ENCODE peak calls at places on chromosomes 3 and 15, in six cellular contexts. One of them, this sample, is unnamed.

GRCh38 chr15:101357333-101357732 is 62.3 kb upstream of the SNRPA1 start:
- DNase-seq in GM12891: no peak
- DNase-seq in IMR-90: no peak
- DNase-seq in ovary: no peak
- DNase-seq in heart left ventricle: no peak
- DNase-seq in stomach: peak; percentile 85
- DNase-seq in this sample: no peak

GRCh38 chr3:49648354-49649057 is 25.6 kb upstream of the APEH start:
- DNase-seq in IMR-90: no peak
- DNase-seq in heart left ventricle: no peak
- DNase-seq in stomach: no peak
- DNase-seq in ovary: no peak
- DNase-seq in GM12891: no peak
- DNase-seq in this sample: no peak

GRCh38 chr3:56799251-56799882 is 2.4 kb downstream of the ARHGEF3 start:
- DNase-seq in ovary: no peak
- DNase-seq in IMR-90: peak; percentile 63
- DNase-seq in heart left ventricle: no peak
- DNase-seq in GM12891: no peak
- DNase-seq in stomach: no peak
- DNase-seq in this sample: peak; percentile 30

GRCh38 chr3:38616658-38617057 is 32.8 kb downstream of the SCN5A start:
- DNase-seq in heart left ventricle: no peak
- DNase-seq in IMR-90: no peak
- DNase-seq in ovary: no peak
- DNase-seq in stomach: no peak
- DNase-seq in GM12891: no peak
- DNase-seq in this sample: no peak

GRCh38 chr15:44738340-44738984 is 2.1 kb downstream of the TRIM69 start:
- DNase-seq in IMR-90: peak; percentile 65
- DNase-seq in stomach: no peak
- DNase-seq in ovary: no peak
- DNase-seq in GM12891: no peak
- DNase-seq in heart left ventricle: no peak
- DNase-seq in this sample: peak; percentile 17

GRCh38 chr3:12946661-12947316 is 105.4 kb upstream of the RPL32 start:
- DNase-seq in ovary: no peak
- DNase-seq in heart left ventricle: no peak
- DNase-seq in stomach: no peak
- DNase-seq in IMR-90: no peak
- DNase-seq in GM12891: no peak
- DNase-seq in this sample: no peak

GRCh38 chr15:92932946-92933649 is 33.0 kb downstream of the CHD2 start:
- DNase-seq in stomach: no peak
- DNase-seq in GM12891: no peak
- DNase-seq in heart left ventricle: no peak
- DNase-seq in ovary: no peak
- DNase-seq in IMR-90: no peak
- DNase-seq in this sample: no peak

GRCh38 chr3:40878464-40878905 is 320.8 kb upstream of the CTNNB1 start:
- DNase-seq in GM12891: no peak
- DNase-seq in ovary: no peak
- DNase-seq in IMR-90: no peak
- DNase-seq in heart left ventricle: no peak
- DNase-seq in stomach: no peak
- DNase-seq in this sample: no peak

GRCh38 chr15:44735482-44736260 is 657 bp upstream of the TRIM69 start:
- DNase-seq in stomach: no peak
- DNase-seq in GM12891: no peak
- DNase-seq in IMR-90: peak; percentile 16
- DNase-seq in ovary: peak; percentile 66
- DNase-seq in heart left ventricle: no peak
- DNase-seq in this sample: no peak

GRCh38 chr3:127497166-127497565 is 93.4 kb downstream of the TPRA1 start:
- DNase-seq in stomach: no peak
- DNase-seq in IMR-90: no peak
- DNase-seq in heart left ventricle: no peak
- DNase-seq in GM12891: no peak
- DNase-seq in ovary: no peak
- DNase-seq in this sample: no peak

GRCh38 chr3:46517016-46517770 is 19.4 kb downstream of the RTP3 start:
- DNase-seq in GM12891: no peak
- DNase-seq in stomach: no peak
- DNase-seq in heart left ventricle: no peak
- DNase-seq in ovary: no peak
- DNase-seq in IMR-90: peak; percentile 86
- DNase-seq in this sample: peak; percentile 59

GRCh38 chr15:47374222-47374621 is 343.1 kb upstream of the SEMA6D start:
- DNase-seq in ovary: no peak
- DNase-seq in heart left ventricle: no peak
- DNase-seq in GM12891: no peak
- DNase-seq in IMR-90: peak; percentile 42
- DNase-seq in stomach: no peak
- DNase-seq in this sample: no peak

GRCh38 chr3:188559856-188560255 is 405.9 kb downstream of the LPP start:
- DNase-seq in stomach: no peak
- DNase-seq in GM12891: no peak
- DNase-seq in ovary: no peak
- DNase-seq in IMR-90: no peak
- DNase-seq in heart left ventricle: no peak
- DNase-seq in this sample: no peak

GRCh38 chr3:24678441-24678865 is 183.8 kb upstream of the THRB start:
- DNase-seq in stomach: no peak
- DNase-seq in ovary: no peak
- DNase-seq in IMR-90: peak; percentile 74
- DNase-seq in heart left ventricle: no peak
- DNase-seq in GM12891: no peak
- DNase-seq in this sample: peak; percentile 12

GRCh38 chr3:45509038-45509767 is 85.3 kb upstream of the LIMD1 start:
- DNase-seq in stomach: no peak
- DNase-seq in heart left ventricle: no peak
- DNase-seq in GM12891: no peak
- DNase-seq in IMR-90: peak; percentile 99
- DNase-seq in ovary: no peak
- DNase-seq in this sample: peak; percentile 76

GRCh38 chr3:13624021-13624420 is 75.1 kb downstream of the FBLN2 start:
- DNase-seq in ovary: no peak
- DNase-seq in stomach: no peak
- DNase-seq in IMR-90: no peak
- DNase-seq in GM12891: no peak
- DNase-seq in heart left ventricle: no peak
- DNase-seq in this sample: no peak

GRCh38 chr3:43893721-43894120 is 203.0 kb downstream of the ABHD5 start:
- DNase-seq in ovary: no peak
- DNase-seq in GM12891: no peak
- DNase-seq in IMR-90: no peak
- DNase-seq in heart left ventricle: no peak
- DNase-seq in stomach: no peak
- DNase-seq in this sample: no peak

GRCh38 chr3:105979961-105980360 is 111.1 kb upstream of the CBLB start:
- DNase-seq in stomach: no peak
- DNase-seq in ovary: no peak
- DNase-seq in IMR-90: peak; percentile 59
- DNase-seq in GM12891: no peak
- DNase-seq in heart left ventricle: no peak
- DNase-seq in this sample: no peak

GRCh38 chr3:105982207-105982606 is 113.4 kb upstream of the CBLB start:
- DNase-seq in IMR-90: no peak
- DNase-seq in GM12891: no peak
- DNase-seq in stomach: no peak
- DNase-seq in ovary: no peak
- DNase-seq in heart left ventricle: no peak
- DNase-seq in this sample: no peak

GRCh38 chr3:105988540-105988939 is 119.7 kb upstream of the CBLB start:
- DNase-seq in heart left ventricle: no peak
- DNase-seq in ovary: no peak
- DNase-seq in IMR-90: no peak
- DNase-seq in GM12891: no peak
- DNase-seq in stomach: no peak
- DNase-seq in this sample: no peak

GRCh38 chr3:105987809-105988208 is 119.0 kb upstream of the CBLB start:
- DNase-seq in heart left ventricle: no peak
- DNase-seq in stomach: no peak
- DNase-seq in GM12891: no peak
- DNase-seq in ovary: no peak
- DNase-seq in IMR-90: no peak
- DNase-seq in this sample: no peak

GRCh38 chr3:105984837-105985236 is 116.0 kb upstream of the CBLB start:
- DNase-seq in GM12891: no peak
- DNase-seq in stomach: no peak
- DNase-seq in IMR-90: peak; percentile 34
- DNase-seq in ovary: no peak
- DNase-seq in heart left ventricle: no peak
- DNase-seq in this sample: no peak
- TF ChIP-seq POLR2A in GM12891: no peak
- TF ChIP-seq POLR2A in stomach: no peak
- TF ChIP-seq POLR2A in IMR-90: no peak
- TF ChIP-seq POLR2A in ovary: no peak
- TF ChIP-seq POLR2A in heart left ventricle: no peak
- TF ChIP-seq POLR2A in this sample: no peak

DNA sequence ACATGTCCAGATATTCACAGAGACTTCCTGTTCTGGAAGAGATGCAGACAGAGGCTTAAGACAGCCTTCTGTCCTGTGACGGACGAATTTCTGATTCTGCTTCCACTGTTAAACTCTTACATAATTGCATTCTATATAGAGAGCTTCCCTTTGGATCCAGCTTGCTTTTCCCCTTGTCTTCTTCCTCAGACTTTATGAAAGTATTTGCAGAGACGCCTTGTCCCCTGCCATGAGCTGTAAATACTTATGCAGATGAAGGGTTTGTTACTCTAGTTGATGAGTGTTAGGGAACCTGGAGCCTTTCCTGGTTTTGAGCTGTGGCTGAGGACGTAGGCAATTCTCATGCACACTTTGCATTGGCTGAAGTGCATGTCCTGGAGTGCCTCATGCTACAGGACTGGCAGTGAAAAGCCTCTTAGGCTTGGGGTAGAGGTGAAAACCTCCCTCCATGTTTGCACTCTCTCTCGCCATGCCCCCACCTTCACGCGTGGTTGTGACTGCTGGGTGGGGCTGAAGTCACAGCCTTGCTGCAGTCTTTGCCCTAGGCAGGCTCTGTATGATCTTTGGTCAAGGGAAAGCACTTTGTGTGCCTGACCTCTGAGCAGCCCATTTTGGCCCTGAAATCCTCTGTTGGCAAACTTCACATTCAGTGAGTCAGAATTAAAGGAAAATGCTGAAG is 286.6 kb downstream of the PTPRG start:
- DNase-seq in IMR-90: no peak
- DNase-seq in stomach: peak; percentile 27
- DNase-seq in ovary: peak; percentile 69
- DNase-seq in heart left ventricle: peak; percentile 60
- DNase-seq in GM12891: no peak
- DNase-seq in this sample: no peak
- TF ChIP-seq POLR2A in IMR-90: no peak
- TF ChIP-seq POLR2A in stomach: no peak
- TF ChIP-seq POLR2A in ovary: no peak
- TF ChIP-seq POLR2A in heart left ventricle: no peak
- TF ChIP-seq POLR2A in GM12891: no peak
- TF ChIP-seq POLR2A in this sample: no peak

GRCh38 chr15:85579011-85579701 is 198.8 kb downstream of the AKAP13 start:
- DNase-seq in GM12891: no peak
- DNase-seq in heart left ventricle: peak; percentile 32
- DNase-seq in IMR-90: no peak
- DNase-seq in ovary: no peak
- DNase-seq in stomach: peak; percentile 77
- DNase-seq in this sample: no peak
- TF ChIP-seq POLR2A in GM12891: no peak
- TF ChIP-seq POLR2A in heart left ventricle: no peak
- TF ChIP-seq POLR2A in IMR-90: no peak
- TF ChIP-seq POLR2A in ovary: no peak
- TF ChIP-seq POLR2A in stomach: no peak
- TF ChIP-seq POLR2A in this sample: no peak

DNA sequence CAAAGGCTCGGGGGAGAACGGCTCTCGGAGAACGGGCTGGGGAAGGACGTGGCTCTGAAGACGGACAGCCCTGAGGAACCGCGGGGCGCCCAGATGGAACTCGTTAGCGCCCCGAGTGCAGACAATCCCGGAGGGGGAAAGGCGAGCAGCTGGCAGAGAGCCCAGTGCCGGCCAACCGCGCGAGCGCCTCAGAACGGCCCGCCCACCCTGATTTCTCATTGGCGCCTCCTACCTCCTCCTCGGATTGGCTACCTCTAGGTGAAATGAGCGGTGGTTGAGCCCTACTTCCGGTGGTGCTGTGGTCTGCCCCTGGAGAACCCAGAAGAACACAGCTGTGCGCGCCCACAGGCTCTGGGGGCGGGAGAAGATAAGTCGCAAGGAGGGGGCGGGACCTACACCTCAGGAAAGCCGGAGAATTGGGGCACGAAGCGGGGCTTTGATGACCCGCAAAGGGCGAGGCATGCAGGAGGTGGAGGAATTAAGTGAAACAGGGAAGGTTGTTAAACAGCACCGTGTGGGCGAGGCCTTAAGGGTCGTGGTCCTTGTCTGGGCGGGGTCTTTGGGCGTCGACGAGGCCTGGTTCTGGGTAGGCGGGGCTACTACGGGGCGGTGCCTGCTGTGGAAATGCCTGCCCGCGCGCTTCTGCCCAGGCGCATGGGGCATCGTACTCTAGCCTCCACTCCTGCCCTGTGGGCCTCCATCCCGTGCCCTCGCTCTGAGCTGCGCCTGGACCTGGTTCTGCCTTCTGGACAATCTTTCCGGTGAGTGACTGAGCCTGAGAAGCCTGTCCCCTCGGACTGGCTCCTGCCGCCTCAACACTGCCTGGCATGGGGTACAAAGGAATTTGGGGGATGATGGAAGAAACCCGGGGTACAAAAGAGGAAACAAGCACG is at the start of gene OGG1:
- DNase-seq in ovary: peak; percentile 98
- DNase-seq in stomach: peak; percentile 98
- DNase-seq in heart left ventricle: peak; percentile 98
- DNase-seq in GM12891: peak; percentile 98
- DNase-seq in IMR-90: peak; percentile 98
- DNase-seq in this sample: peak; percentile 96
- TF ChIP-seq POLR2A in ovary: peak; percentile 16
- TF ChIP-seq POLR2A in stomach: no peak
- TF ChIP-seq POLR2A in heart left ventricle: no peak
- TF ChIP-seq POLR2A in GM12891: no peak
- TF ChIP-seq POLR2A in IMR-90: peak; percentile 27
- TF ChIP-seq POLR2A in this sample: peak; percentile 55